ENCODE peak calls at places on chromosome 1, in four cellular contexts. Z is activated naive CD8-positive, alpha-beta T cell treated with anti-CD3 and anti-CD28 coated beads, Interleukin-2, amount 10 ng/mL, durations not matched to agents 7 days and 5 days; C is naive thymus-derived CD4-positive, alpha-beta T cell; A is EL. L is an unnamed sample.

GRCh38 chr1:225462714-225463574 is 35.1 kb upstream of the LBR start:
- DNase-seq in A (no peak), C (no peak), Z (peak), L (peak)

GRCh38 chr1:38502772-38503171 is 356.8 kb downstream of the RRAGC start:
- DNase-seq in Z (no peak), A (no peak), C (no peak), L (no peak)

GRCh38 chr1:222821239-222821638 is 6.4 kb downstream of the DISP1 start:
- DNase-seq in A (peak), C (no peak), Z (no peak), L (no peak)

GRCh38 chr1:244850099-244850852 is 14.1 kb downstream of the HNRNPU start:
- DNase-seq in C (no peak), Z (no peak), A (no peak), L (no peak)

GRCh38 chr1:232684331-232685105 is 54.6 kb upstream of the SIPA1L2 start:
- DNase-seq in A (peak), C (no peak), Z (no peak), L (no peak)

GRCh38 chr1:200727257-200727656 is 11.4 kb upstream of the CAMSAP2 start:
- DNase-seq in A (no peak), C (no peak), Z (no peak), L (no peak)

GRCh38 chr1:65467536-65467935 is 47.1 kb downstream of the LEPR start:
- DNase-seq in C (no peak), Z (no peak), A (no peak), L (no peak)

GRCh38 chr1:182163821-182164223 is 102.3 kb upstream of the ZNF648 start:
- DNase-seq in Z (no peak), A (no peak), C (no peak), L (no peak)

GRCh38 chr1:68116643-68117235 is 66.3 kb upstream of the DIRAS3 start:
- DNase-seq in Z (no peak), C (peak), A (peak), L (peak)

GRCh38 chr1:240294566-240294965 is 202.9 kb downstream of the FMN2 start:
- DNase-seq in C (no peak), Z (no peak), A (no peak), L (no peak)

GRCh38 chr1:218488986-218489385 is 143.8 kb downstream of the TGFB2 start:
- DNase-seq in A (peak), C (no peak), Z (no peak), L (no peak)